ENCODE peak calls at places on chromosome 20, in five cellular contexts. C is HL-60, S is esophagus muscularis mucosa, Y is stomach, J is prostate gland. D is an unnamed sample.

GRCh38 chr20:54134445-54135220 is 39.2 kb downstream of the CYP24A1 start:
- DNase-seq in Y (no peak), C (no peak), J (no peak), S (no peak), D (no peak)

GRCh38 chr20:50663095-50663821 is 28.1 kb downstream of the RIPOR3 start:
- DNase-seq in S (no peak), J (no peak), C (no peak), Y (peak), D (no peak)

GRCh38 chr20:50467618-50468373 is 42.4 kb upstream of the PTPN1 start:
- DNase-seq in S (no peak), J (no peak), C (no peak), Y (peak), D (no peak)

GRCh38 chr20:37954205-37954604 is 51.3 kb downstream of the VSTM2L start:
- DNase-seq in J (no peak), C (no peak), Y (no peak), S (peak), D (no peak)

GRCh38 chr20:60249436-60249835 is 291.2 kb downstream of the CDH26 start:
- DNase-seq in J (no peak), C (no peak), S (no peak), Y (no peak), D (no peak)

GRCh38 chr20:45792513-45793118 is 862 bp downstream of the DNTTIP1 start:
- DNase-seq in C (no peak), J (no peak), S (no peak), Y (no peak), D (no peak)

GRCh38 chr20:8895472-8895871 is 173.4 kb upstream of the PLCB4 start:
- DNase-seq in C (no peak), Y (no peak), J (no peak), S (no peak), D (no peak)

GRCh38 chr20:34871320-34871926 is 1.2 kb downstream of the GGT7 start:
- DNase-seq in S (no peak), C (no peak), Y (no peak), J (no peak), D (no peak)

GRCh38 chr20:18004389-18005031 is 35.7 kb downstream of the MGME1 start:
- DNase-seq in Y (no peak), J (no peak), C (no peak), S (no peak), D (peak)

GRCh38 chr20:14401479-14402138 is 64.2 kb upstream of the FLRT3 start:
- DNase-seq in S (no peak), Y (no peak), J (no peak), C (no peak), D (no peak)

GRCh38 chr20:34586488-34587163 is 28.1 kb downstream of the MAP1LC3A start:
- DNase-seq in J (no peak), S (peak), Y (no peak), C (no peak), D (no peak)

GRCh38 chr20:10481671-10482070 is 46.6 kb downstream of the SLX4IP start:
- DNase-seq in C (no peak), J (no peak), S (no peak), Y (no peak), D (no peak)

GRCh38 chr20:59082077-59082740 is 39.6 kb upstream of the PRELID3B start:
- DNase-seq in J (no peak), S (no peak), Y (no peak), C (no peak), D (no peak)

GRCh38 chr20:18588554-18589043 is 745 bp downstream of the DTD1 start:
- DNase-seq in C (no peak), J (no peak), S (no peak), Y (no peak), D (peak)

GRCh38 chr20:51696304-51697118 is 71.7 kb downstream of the ATP9A start:
- DNase-seq in J (no peak), Y (no peak), C (no peak), S (no peak), D (no peak)

GRCh38 chr20:11469795-11470495 is 447.7 kb upstream of the BTBD3 start:
- DNase-seq in S (no peak), Y (no peak), C (no peak), J (no peak), D (no peak)

GRCh38 chr20:52461602-52462001 is 270.0 kb upstream of the ZFP64 start:
- DNase-seq in S (no peak), J (no peak), Y (no peak), C (no peak), D (no peak)

GRCh38 chr20:24027229-24027628 is 38.6 kb upstream of the GGTLC1 start:
- DNase-seq in C (no peak), J (peak), Y (peak), S (peak), D (peak)

GRCh38 chr20:50293244-50294139 is 102.9 kb downstream of the CEBPB start:
- DNase-seq in Y (no peak), C (no peak), S (no peak), J (no peak), D (no peak)

GRCh38 chr20:51529758-51530157 is 12.8 kb downstream of the NFATC2 start:
- DNase-seq in Y (peak), C (no peak), J (no peak), S (no peak), D (peak)

GRCh38 chr20:32278199-32278643 is 770 bp downstream of the KIF3B start:
- DNase-seq in Y (no peak), S (no peak), J (no peak), C (no peak), D (no peak)
- H3K27ac ChIP-seq in Y (peak), S (peak), J (peak), C (peak), D (peak)

DNA sequence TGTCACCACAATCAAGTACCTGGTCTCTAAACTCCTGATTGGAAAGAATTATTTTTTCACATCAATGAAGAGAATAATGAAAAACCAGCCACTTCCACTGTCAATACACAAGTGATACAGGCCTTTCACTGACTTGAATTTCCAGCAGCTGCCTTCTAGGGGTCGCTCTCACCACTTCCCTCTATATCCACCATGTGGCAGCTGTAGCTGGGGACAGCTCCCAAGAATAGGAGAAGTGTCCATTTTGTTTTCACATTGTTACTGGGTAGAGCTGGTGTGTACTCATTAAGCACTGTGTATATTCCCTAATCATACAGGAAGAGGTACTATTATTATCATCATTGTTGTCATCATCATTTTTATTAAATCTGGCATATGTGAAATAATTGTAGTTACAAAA is 438.4 kb upstream of the SPTLC3 start:
- DNase-seq in C (no peak), Y (no peak), S (no peak), J (no peak), D (no peak)
- TF ChIP-seq CTCF in C (no peak), Y (no peak), S (no peak), J (no peak), D (peak)

DNA sequence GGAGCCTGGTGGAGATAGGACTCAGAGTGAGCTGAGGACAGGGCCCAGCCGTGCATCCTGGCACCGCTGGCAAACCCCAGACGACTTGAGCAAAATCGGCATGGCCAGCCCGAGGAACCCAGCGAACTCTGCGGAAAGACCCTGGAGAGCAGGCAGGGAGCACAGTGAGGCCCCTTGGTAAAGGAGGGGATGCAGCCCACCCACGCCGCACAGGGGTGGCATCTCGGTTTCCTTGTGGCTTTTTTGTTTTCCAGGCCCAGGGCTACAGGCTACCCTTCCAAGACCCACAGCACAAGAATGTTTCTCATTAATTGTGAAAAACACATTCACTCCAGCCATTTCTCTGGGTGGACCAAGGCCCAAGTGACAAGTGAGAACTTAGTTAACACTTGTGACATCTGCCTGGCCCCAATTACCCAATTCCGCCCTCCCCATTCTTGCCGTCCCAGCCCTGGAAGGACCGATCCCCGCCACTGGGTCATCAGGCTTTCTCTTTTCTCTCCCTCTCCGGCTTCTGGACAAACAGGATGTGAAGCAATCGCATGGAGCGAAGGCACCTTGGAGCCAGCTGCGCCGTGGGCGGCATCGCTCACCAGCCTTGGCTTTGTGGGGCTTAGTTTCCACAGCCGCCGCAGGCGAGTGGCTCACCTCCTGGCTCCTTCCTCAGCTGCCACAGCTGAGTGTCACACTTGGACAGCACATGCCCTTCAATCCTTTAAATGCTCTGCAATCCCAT is 71.2 kb downstream of the BMP7 start:
- DNase-seq in C (no peak), S (no peak), Y (no peak), J (no peak), D (no peak)
- TF ChIP-seq POLR2AphosphoS5 in C (no peak), S (no peak), Y (no peak), J (no peak), D (no peak)

GRCh38 chr20:25197870-25198190 is 2.3 kb downstream of the ENTPD6 start:
- DNase-seq in S (no peak), C (no peak), J (no peak), Y (no peak), D (no peak)
- H3K27ac ChIP-seq in S (peak), C (no peak), J (peak), Y (no peak), D (peak)

GRCh38 chr20:12835999-12836398 is 172.8 kb upstream of the SPTLC3 start:
- DNase-seq in S (no peak), J (no peak), Y (no peak), C (no peak), D (no peak)

GRCh38 chr20:12837646-12838045 is 171.1 kb upstream of the SPTLC3 start:
- DNase-seq in J (no peak), C (no peak), S (no peak), Y (no peak), D (no peak)

GRCh38 chr20:12833861-12834260 is 174.9 kb upstream of the SPTLC3 start:
- DNase-seq in J (no peak), Y (no peak), C (no peak), S (no peak), D (no peak)

GRCh38 chr20:12838261-12838866 is 170.4 kb upstream of the SPTLC3 start:
- DNase-seq in S (no peak), J (no peak), C (no peak), Y (no peak), D (no peak)
- TF ChIP-seq CTCF in S (peak), J (no peak), C (peak), Y (no peak), D (no peak)

DNA sequence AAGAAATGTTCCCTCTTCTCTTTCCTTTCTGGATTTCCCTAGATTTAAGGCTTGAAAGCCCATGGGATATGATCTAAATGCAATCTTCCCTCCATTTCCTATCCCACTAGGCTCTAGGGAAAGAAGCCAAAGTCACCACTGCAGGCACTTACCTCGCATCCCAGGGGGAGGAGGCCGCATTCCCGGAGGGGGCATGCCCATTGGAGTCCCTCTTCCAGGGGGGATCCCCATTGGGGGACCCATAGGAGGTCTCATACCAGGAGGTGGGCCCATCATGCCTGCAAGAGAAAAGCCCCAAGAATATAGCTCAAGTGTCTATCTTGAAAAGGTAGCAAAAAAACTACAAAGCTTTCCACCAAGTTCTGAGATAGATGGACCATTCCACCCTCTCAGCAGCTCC is 8.1 kb downstream of the SNRPB start:
- DNase-seq in C (no peak), J (no peak), Y (no peak), S (peak), D (no peak)
- TF ChIP-seq POLR2AphosphoS5 in C (no peak), J (no peak), Y (no peak), S (no peak), D (no peak)

DNA sequence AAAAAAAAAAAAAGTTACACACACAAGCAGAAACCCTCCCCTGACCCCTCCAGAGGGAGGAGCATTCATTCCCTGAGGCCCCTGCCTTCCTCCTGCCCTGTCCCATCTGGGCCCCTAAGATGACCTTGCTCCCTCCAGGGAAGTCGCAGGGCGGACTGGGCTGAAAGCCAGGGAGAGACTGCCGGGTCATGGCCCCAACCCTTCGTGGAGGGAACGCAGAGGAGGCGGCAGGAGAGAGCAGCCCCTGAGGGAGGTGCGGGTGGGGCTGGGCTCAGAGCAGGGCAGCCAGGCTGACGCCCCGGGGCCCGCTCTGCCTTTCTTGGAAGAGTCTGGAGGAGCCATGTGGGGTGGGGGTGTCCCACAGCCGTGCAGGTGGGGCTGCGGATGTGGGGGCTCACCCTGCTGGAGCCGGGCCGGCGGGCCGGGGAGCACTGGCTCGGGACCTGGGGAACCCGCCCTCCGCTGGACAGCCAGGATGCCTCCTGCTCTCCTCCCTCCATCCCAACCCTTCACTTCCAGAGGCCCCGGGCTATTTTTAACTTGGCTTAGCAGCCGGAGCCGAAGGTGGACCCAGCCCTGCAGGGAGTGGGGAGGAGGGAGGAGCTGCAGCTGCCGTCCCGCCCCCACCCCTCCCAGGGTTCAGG is 15.0 kb upstream of the ABHD16B start:
- DNase-seq in S (no peak), C (no peak), J (no peak), Y (no peak), D (no peak)
- H3K27ac ChIP-seq in S (peak), C (no peak), J (no peak), Y (peak), D (no peak)

GRCh38 chr20:48350291-48350988 is 477.4 kb downstream of the PREX1 start:
- DNase-seq in J (no peak), C (peak), S (no peak), Y (no peak), D (no peak)
- TF ChIP-seq CTCF in J (no peak), C (no peak), S (peak), Y (no peak), D (no peak)

GRCh38 chr20:5657190-5657872 is 92.9 kb upstream of the SHLD1 start:
- DNase-seq in S (no peak), C (peak), J (peak), Y (no peak), D (peak)
- TF ChIP-seq POLR2AphosphoS5 in S (peak), C (peak), J (peak), Y (peak), D (peak)

D was measured in transverse colon.